ENCODE peak calls at places on chromosomes 13 and 19, in nine cellular contexts. B is NCI-H1436; X is lung; Z is uterus; P is brain microvascular endothelial cell; M is activated CD8-positive, alpha-beta memory T cell treated with anti-CD3 and anti-CD28 coated beads for 1 hour; O is NCI-H526 treated with DMSO at 0.1 percent for 48 hours; A is fibroblast of the aortic adventitia; T is naive B cell. W is an unnamed sample.

GRCh38 chr13:40984670-40985366 is 34.3 kb downstream of the ELF1 start:
- DNase-seq in B (no peak), X (no peak), Z (no peak), P (no peak), M (no peak), O (no peak), A (peak), T (peak), W (no peak)

GRCh38 chr19:15399234-15399515 is 19.6 kb upstream of the AKAP8 start:
- DNase-seq in B (no peak), X (no peak), Z (no peak), P (no peak), M (no peak), O (no peak), A (no peak), T (no peak), W (no peak)

GRCh38 chr19:40721140-40721486 is 4.2 kb downstream of the ITPKC start:
- DNase-seq in B (no peak), X (no peak), Z (no peak), P (no peak), M (no peak), O (no peak), A (no peak), T (no peak), W (no peak)

GRCh38 chr19:46710687-46711086 is 6.2 kb downstream of the PRKD2 start:
- DNase-seq in B (no peak), X (no peak), Z (no peak), P (no peak), M (no peak), O (no peak), A (no peak), T (no peak), W (no peak)

GRCh38 chr13:20418953-20419352 is 106.7 kb downstream of the CRYL1 start:
- DNase-seq in B (no peak), X (no peak), Z (no peak), P (no peak), M (no peak), O (no peak), A (no peak), T (no peak), W (no peak)

GRCh38 chr13:106139407-106139806 is 396.1 kb downstream of the EFNB2 start:
- DNase-seq in B (no peak), X (no peak), Z (no peak), P (peak), M (no peak), O (no peak), A (no peak), T (no peak), W (no peak)

GRCh38 chr13:59914556-59914955 is 249.2 kb downstream of the DIAPH3 start:
- DNase-seq in B (no peak), X (no peak), Z (no peak), P (peak), M (no peak), O (no peak), A (peak), T (no peak), W (no peak)

GRCh38 chr19:46515879-46516350 is 20.2 kb upstream of the PNMA8B start:
- DNase-seq in B (peak), X (no peak), Z (no peak), P (peak), M (no peak), O (no peak), A (peak), T (no peak), W (no peak)

W was measured in mucosa of gallbladder.